ENCODE peak calls at places on chromosomes 11 and 22, in ten cellular contexts. G is activated CD4-positive, CD25-positive, alpha-beta regulatory T cell; R is upper lobe of right lung; H is HT1080; D is G401; Q is HFFc6; F is colonic mucosa; Z is dorsolateral prefrontal cortex; N is GM10248; I is SW 1271. T is an unnamed sample.

GRCh38 chr22:41619979-41620645 is 731 bp downstream of the DESI1 start:
- DNase-seq in N (peak), Z (peak), H (peak), I (no peak), F (peak), G (no peak), R (peak), D (peak), Q (no peak), T (peak)

GRCh38 chr11:1302461-1303073 is 6.9 kb downstream of the TOLLIP start:
- DNase-seq in Z (peak), D (no peak), I (no peak), N (no peak), Q (no peak), R (peak), H (no peak), F (peak), G (no peak), T (no peak)

GRCh38 chr11:69278091-69278867 is 15.7 kb upstream of the MYEOV start:
- DNase-seq in I (no peak), F (peak), H (no peak), Z (no peak), N (no peak), R (peak), Q (no peak), D (no peak), G (no peak), T (no peak)

GRCh38 chr22:45142376-45142775 is 21.3 kb upstream of the NUP50 start:
- DNase-seq in N (no peak), Z (no peak), I (no peak), Q (no peak), D (no peak), R (no peak), H (no peak), F (no peak), G (no peak), T (no peak)

GRCh38 chr22:40332319-40332781 is 13.9 kb upstream of the ADSL start:
- DNase-seq in Z (no peak), F (no peak), G (no peak), H (no peak), Q (no peak), D (no peak), N (no peak), R (no peak), I (no peak), T (no peak)

GRCh38 chr11:11425806-11426205 is 72.8 kb upstream of the CSNK2A3 start:
- DNase-seq in R (no peak), Q (peak), I (no peak), N (no peak), G (no peak), D (no peak), F (no peak), Z (no peak), H (no peak), T (no peak)

GRCh38 chr11:66467034-66467659 is 442 bp downstream of the PELI3 start:
- DNase-seq in H (no peak), R (no peak), F (peak), N (peak), Z (no peak), D (peak), I (no peak), G (peak), Q (no peak), T (peak)

GRCh38 chr11:117908261-117908895 is 20.8 kb downstream of the TMPRSS13 start:
- DNase-seq in F (no peak), I (no peak), Z (peak), H (no peak), D (no peak), N (no peak), G (no peak), Q (no peak), R (no peak), T (no peak)

GRCh38 chr22:39244496-39245129 is at the start of gene PDGFB:
- DNase-seq in D (peak), H (no peak), F (peak), Z (no peak), N (no peak), Q (no peak), R (no peak), I (no peak), G (no peak), T (no peak)

GRCh38 chr11:102599642-102600261 is 25.4 kb downstream of the MMP20 start:
- DNase-seq in G (no peak), F (no peak), Q (peak), N (peak), H (peak), R (no peak), D (no peak), I (peak), Z (no peak), T (no peak)

GRCh38 chr22:17403906-17404305 is 34.6 kb downstream of the CECR2 start:
- DNase-seq in F (no peak), H (no peak), I (no peak), R (no peak), D (no peak), N (no peak), Z (no peak), G (no peak), Q (no peak), T (no peak)

GRCh38 chr11:44457862-44458261 is 107.6 kb upstream of the CD82 start:
- DNase-seq in D (no peak), H (no peak), F (no peak), N (no peak), G (no peak), I (no peak), R (no peak), Z (no peak), Q (no peak), T (no peak)

GRCh38 chr11:94885581-94885980 is 87.8 kb downstream of the CWC15 start:
- DNase-seq in F (no peak), I (no peak), Q (no peak), D (peak), N (no peak), G (no peak), Z (no peak), R (no peak), H (no peak), T (no peak)

GRCh38 chr22:37331811-37332536 is 49.7 kb downstream of the CYTH4 start:
- DNase-seq in I (no peak), N (no peak), F (no peak), Q (no peak), R (no peak), G (no peak), D (no peak), Z (no peak), H (peak), T (no peak)

GRCh38 chr22:48968201-48968959 is 859.3 kb downstream of the BRD1 start:
- DNase-seq in D (peak), G (no peak), Q (no peak), H (no peak), N (no peak), Z (no peak), I (no peak), F (peak), R (peak), T (peak)

GRCh38 chr11:88414385-88414861 is 76.9 kb upstream of the CTSC start:
- DNase-seq in F (peak), R (no peak), D (no peak), G (no peak), N (no peak), Z (no peak), I (no peak), H (peak), Q (no peak), T (peak)

GRCh38 chr11:87097582-87097981 is 59.8 kb downstream of the TMEM135 start:
- DNase-seq in Z (no peak), I (no peak), D (peak), Q (peak), G (no peak), H (peak), R (no peak), N (peak), F (peak), T (no peak)

T was measured in mesothelial cell of epicardium.